ENCODE peak calls at places on chromosomes 16 and 17, in nine cellular contexts. W is mucosa of descending colon; S is stimulated activated CD8-positive, alpha-beta memory T cell treated with anti-CD3 and anti-CD28 coated beads, Interleukin-2, amount 100 ng/mL, for 1 hour; C is NCI-H345; E is type B pancreatic cell; Y is NCI-H1092; N is CD8-positive, alpha-beta memory T cell; K is pons; G is cardiac muscle cell. R is an unnamed sample.

GRCh38 chr16:22257440-22257839 is 39.8 kb upstream of the POLR3E start:
- DNase-seq in W (peak; percentile 16), N (no peak), C (no peak), G (no peak), Y (no peak), E (no peak), K (no peak), S (no peak), R (no peak)

GRCh38 chr16:30352488-30353401 is 2.4 kb downstream of the CD2BP2 start:
- DNase-seq in K (no peak), Y (no peak), N (no peak), G (no peak), C (no peak), W (peak; percentile 20), S (no peak), E (no peak), R (peak; percentile 22)

GRCh38 chr17:74923538-74924249 is 379 bp upstream of the OTOP2 start:
- DNase-seq in S (peak; percentile 57), C (peak; percentile 56), K (no peak), W (peak; percentile 84), Y (no peak), E (peak; percentile 85), N (peak; percentile 73), G (peak; percentile 53), R (peak; percentile 70)

GRCh38 chr17:57518587-57519118 is 226.4 kb downstream of the CCDC182 start:
- DNase-seq in Y (peak; percentile 92), K (peak; percentile 42), S (no peak), N (no peak), C (peak; percentile 93), E (no peak), G (no peak), W (no peak), R (no peak)

GRCh38 chr17:64786337-64786736 is 124.2 kb upstream of the SMURF2 start:
- DNase-seq in K (no peak), W (peak; percentile 83), N (no peak), Y (no peak), C (no peak), G (no peak), S (no peak), E (no peak), R (no peak)

GRCh38 chr17:8187517-8188407 is 2.2 kb downstream of the BORCS6 start:
- DNase-seq in E (peak; percentile 94), Y (peak; percentile 91), N (peak; percentile 93), C (peak; percentile 92), K (peak; percentile 97), W (peak; percentile 92), S (peak; percentile 77), G (peak; percentile 99), R (peak; percentile 100)

GRCh38 chr16:49649013-49649785 is 206.7 kb downstream of the ZNF423 start:
- DNase-seq in Y (no peak), C (no peak), E (no peak), G (peak; percentile 78), S (no peak), W (no peak), K (no peak), N (no peak), R (no peak)

GRCh38 chr16:2967211-2967631 is 1.9 kb upstream of the PAQR4 start:
- DNase-seq in C (no peak), W (no peak), G (no peak), N (no peak), K (no peak), S (no peak), E (no peak), Y (no peak), R (no peak)

GRCh38 chr16:30394603-30395154 is 541 bp upstream of the ZNF48 start:
- DNase-seq in Y (no peak), C (no peak), K (no peak), W (no peak), N (no peak), G (peak; percentile 64), S (no peak), E (no peak), R (no peak)

GRCh38 chr16:57620316-57621231 is 7.9 kb upstream of the ADGRG1 start:
- DNase-seq in S (no peak), N (peak; percentile 45), K (no peak), G (no peak), C (no peak), E (no peak), Y (no peak), W (peak; percentile 80), R (no peak)

GRCh38 chr16:53821957-53822625 is 118.1 kb downstream of the FTO start:
- DNase-seq in E (no peak), C (no peak), G (peak; percentile 79), K (no peak), W (no peak), Y (no peak), S (no peak), N (no peak), R (no peak)

GRCh38 chr17:17535957-17536356 is 39.8 kb upstream of the RASD1 start:
- DNase-seq in K (peak; percentile 33), S (no peak), N (no peak), W (peak; percentile 46), C (peak; percentile 76), E (no peak), Y (no peak), G (no peak), R (no peak)

GRCh38 chr17:60168654-60169053 is 18.9 kb downstream of the CA4 start:
- DNase-seq in W (no peak), S (no peak), K (no peak), C (no peak), G (no peak), E (no peak), N (no peak), Y (no peak), R (no peak)

GRCh38 chr17:3596804-3597464 is 12.3 kb downstream of the TRPV1 start:
- DNase-seq in C (no peak), Y (no peak), E (no peak), G (no peak), S (no peak), K (no peak), W (peak; percentile 14), N (no peak), R (no peak)

GRCh38 chr17:67221062-67221998 is 23.7 kb downstream of the HELZ start:
- DNase-seq in S (no peak), C (peak; percentile 26), N (no peak), G (peak; percentile 67), K (peak; percentile 35), E (no peak), W (no peak), Y (no peak), R (peak; percentile 69)

GRCh38 chr17:14299261-14300093 is 1.4 kb upstream of the HS3ST3B1 start:
- DNase-seq in C (no peak), N (peak; percentile 58), K (no peak), W (peak; percentile 40), Y (no peak), E (peak; percentile 72), S (no peak), G (peak; percentile 75), R (no peak)

GRCh38 chr16:54488729-54489128 is 202.1 kb upstream of the IRX3 start:
- DNase-seq in Y (no peak), S (no peak), G (no peak), E (no peak), K (no peak), W (no peak), C (no peak), N (no peak), R (no peak)

GRCh38 chr16:57621521-57622268 is 6.7 kb upstream of the ADGRG1 start:
- DNase-seq in K (no peak), G (no peak), Y (no peak), W (peak; percentile 35), E (no peak), S (no peak), C (no peak), N (peak; percentile 46), R (no peak)

GRCh38 chr16:84351630-84352029 is 16.7 kb upstream of the ATP2C2 start:
- DNase-seq in W (peak; percentile 55), E (no peak), K (no peak), S (no peak), Y (no peak), N (no peak), G (no peak), C (no peak), R (no peak)

GRCh38 chr16:53123753-53124152 is 69.0 kb downstream of the CHD9 start:
- DNase-seq in C (no peak), E (no peak), N (no peak), W (no peak), Y (no peak), S (no peak), G (peak; percentile 62), K (no peak), R (no peak)

GRCh38 chr17:62895650-62896301 is 70.3 kb upstream of the TANC2 start:
- DNase-seq in E (no peak), W (no peak), Y (no peak), C (no peak), G (no peak), N (no peak), K (peak; percentile 64), S (no peak), R (no peak)

GRCh38 chr17:76924345-76925332 is 56.4 kb downstream of the MGAT5B start:
- DNase-seq in Y (no peak), N (no peak), G (no peak), E (no peak), C (no peak), S (no peak), W (no peak), K (no peak), R (no peak)

GRCh38 chr17:17506893-17507464 is 10.8 kb upstream of the RASD1 start:
- DNase-seq in S (no peak), Y (peak; percentile 53), E (no peak), C (no peak), K (peak; percentile 22), G (no peak), W (peak; percentile 59), N (no peak), R (no peak)

GRCh38 chr16:85557083-85557975 is 55.8 kb upstream of the GSE1 start:
- DNase-seq in W (peak; percentile 78), K (no peak), G (no peak), Y (no peak), E (no peak), S (no peak), N (no peak), C (peak; percentile 27), R (peak; percentile 30)

GRCh38 chr16:79430129-79430789 is 170.3 kb downstream of the MAF start:
- DNase-seq in Y (peak; percentile 13), E (no peak), G (no peak), W (peak; percentile 39), S (no peak), C (no peak), K (no peak), N (no peak), R (no peak)

GRCh38 chr16:85333337-85333736 is 221.1 kb upstream of the CIBAR2 start:
- DNase-seq in W (no peak), K (no peak), E (no peak), N (no peak), C (no peak), G (no peak), Y (no peak), S (no peak), R (no peak)

GRCh38 chr17:31744541-31744951 is 114.5 kb downstream of the COPRS start:
- DNase-seq in S (no peak), Y (no peak), K (peak; percentile 26), G (peak; percentile 31), W (no peak), C (no peak), N (no peak), E (no peak), R (peak; percentile 30)

GRCh38 chr17:44362964-44363612 is 565 bp downstream of the FAM171A2 start:
- DNase-seq in G (no peak), N (no peak), W (no peak), E (no peak), C (peak; percentile 49), K (no peak), Y (no peak), S (no peak), R (no peak)

GRCh38 chr16:90047714-90048346 is 28.6 kb upstream of the DBNDD1 start:
- DNase-seq in E (no peak), K (no peak), G (no peak), Y (no peak), C (no peak), W (no peak), N (no peak), S (no peak), R (no peak)

GRCh38 chr17:30476726-30477082 is 504 bp upstream of the GOSR1 start:
- DNase-seq in S (no peak), K (no peak), W (no peak), E (no peak), N (no peak), C (peak; percentile 37), G (peak; percentile 33), Y (no peak), R (no peak)

GRCh38 chr17:50331085-50331791 is 14.7 kb upstream of the XYLT2 start:
- DNase-seq in S (no peak), N (no peak), E (no peak), K (no peak), Y (no peak), G (peak; percentile 80), W (no peak), C (no peak), R (no peak)

R was measured in SK-MEL-5.